ENCODE peak calls at places on chromosomes 12 and 14, in eight cellular contexts. One of them, this sample, is unnamed.
A peak's percentile ranks its signal among the peaks of the same experiment; 100 is the strongest.

GRCh38 chr12:27180862-27181261 is 63.2 kb upstream of the STK38L start:
- DNase-seq in stimulated activated CD4-positive, alpha-beta T cell treated with anti-CD3 and anti-CD28 coated beads, Interleukin-2, amount 100 ng/mL, for 48 hours: no peak
- DNase-seq in NCI-H774: no peak
- DNase-seq in hippocampal formation: no peak
- DNase-seq in activated CD4-positive, alpha-beta T cell treated with anti-CD3 and anti-CD28 coated beads, Interleukin-2, amount 10 ng/mL, durations not matched to agents 7 days and 5 days: no peak
- DNase-seq in Right ventricle myocardium superior: no peak
- DNase-seq in LoVo: no peak
- DNase-seq in stimulated activated CD8-positive, alpha-beta memory T cell treated with anti-CD3 and anti-CD28 coated beads, Interleukin-12 subunit alpha, Interleukin-12 subunit beta, amount 100 ng/mL, for 1 hour: no peak
- DNase-seq in this sample: no peak

GRCh38 chr14:89921896-89922548 is 32.5 kb downstream of the EFCAB11 start:
- DNase-seq in stimulated activated CD4-positive, alpha-beta T cell treated with anti-CD3 and anti-CD28 coated beads, Interleukin-2, amount 100 ng/mL, for 48 hours: no peak
- DNase-seq in NCI-H774: no peak
- DNase-seq in hippocampal formation: peak; percentile 56
- DNase-seq in activated CD4-positive, alpha-beta T cell treated with anti-CD3 and anti-CD28 coated beads, Interleukin-2, amount 10 ng/mL, durations not matched to agents 7 days and 5 days: no peak
- DNase-seq in Right ventricle myocardium superior: no peak
- DNase-seq in LoVo: no peak
- DNase-seq in stimulated activated CD8-positive, alpha-beta memory T cell treated with anti-CD3 and anti-CD28 coated beads, Interleukin-12 subunit alpha, Interleukin-12 subunit beta, amount 100 ng/mL, for 1 hour: no peak
- DNase-seq in this sample: no peak

GRCh38 chr12:21665816-21666215 is 8.2 kb upstream of the LDHB start:
- DNase-seq in stimulated activated CD4-positive, alpha-beta T cell treated with anti-CD3 and anti-CD28 coated beads, Interleukin-2, amount 100 ng/mL, for 48 hours: no peak
- DNase-seq in NCI-H774: no peak
- DNase-seq in hippocampal formation: no peak
- DNase-seq in activated CD4-positive, alpha-beta T cell treated with anti-CD3 and anti-CD28 coated beads, Interleukin-2, amount 10 ng/mL, durations not matched to agents 7 days and 5 days: no peak
- DNase-seq in Right ventricle myocardium superior: no peak
- DNase-seq in LoVo: no peak
- DNase-seq in stimulated activated CD8-positive, alpha-beta memory T cell treated with anti-CD3 and anti-CD28 coated beads, Interleukin-12 subunit alpha, Interleukin-12 subunit beta, amount 100 ng/mL, for 1 hour: no peak
- DNase-seq in this sample: no peak

GRCh38 chr12:124581299-124581698 is 13.9 kb upstream of the NCOR2 start:
- DNase-seq in stimulated activated CD4-positive, alpha-beta T cell treated with anti-CD3 and anti-CD28 coated beads, Interleukin-2, amount 100 ng/mL, for 48 hours: no peak
- DNase-seq in NCI-H774: no peak
- DNase-seq in hippocampal formation: no peak
- DNase-seq in activated CD4-positive, alpha-beta T cell treated with anti-CD3 and anti-CD28 coated beads, Interleukin-2, amount 10 ng/mL, durations not matched to agents 7 days and 5 days: no peak
- DNase-seq in Right ventricle myocardium superior: no peak
- DNase-seq in LoVo: peak; percentile 22
- DNase-seq in stimulated activated CD8-positive, alpha-beta memory T cell treated with anti-CD3 and anti-CD28 coated beads, Interleukin-12 subunit alpha, Interleukin-12 subunit beta, amount 100 ng/mL, for 1 hour: no peak
- DNase-seq in this sample: no peak

GRCh38 chr12:10668526-10668925 is 5.3 kb downstream of the STYK1 start:
- DNase-seq in stimulated activated CD4-positive, alpha-beta T cell treated with anti-CD3 and anti-CD28 coated beads, Interleukin-2, amount 100 ng/mL, for 48 hours: no peak
- DNase-seq in NCI-H774: peak; percentile 7
- DNase-seq in hippocampal formation: no peak
- DNase-seq in activated CD4-positive, alpha-beta T cell treated with anti-CD3 and anti-CD28 coated beads, Interleukin-2, amount 10 ng/mL, durations not matched to agents 7 days and 5 days: no peak
- DNase-seq in Right ventricle myocardium superior: no peak
- DNase-seq in LoVo: no peak
- DNase-seq in stimulated activated CD8-positive, alpha-beta memory T cell treated with anti-CD3 and anti-CD28 coated beads, Interleukin-12 subunit alpha, Interleukin-12 subunit beta, amount 100 ng/mL, for 1 hour: no peak
- DNase-seq in this sample: no peak

GRCh38 chr12:112167728-112168525 is 42.6 kb downstream of the TRAFD1 start:
- DNase-seq in stimulated activated CD4-positive, alpha-beta T cell treated with anti-CD3 and anti-CD28 coated beads, Interleukin-2, amount 100 ng/mL, for 48 hours: no peak
- DNase-seq in NCI-H774: no peak
- DNase-seq in hippocampal formation: no peak
- DNase-seq in activated CD4-positive, alpha-beta T cell treated with anti-CD3 and anti-CD28 coated beads, Interleukin-2, amount 10 ng/mL, durations not matched to agents 7 days and 5 days: no peak
- DNase-seq in Right ventricle myocardium superior: peak; percentile 29
- DNase-seq in LoVo: no peak
- DNase-seq in stimulated activated CD8-positive, alpha-beta memory T cell treated with anti-CD3 and anti-CD28 coated beads, Interleukin-12 subunit alpha, Interleukin-12 subunit beta, amount 100 ng/mL, for 1 hour: no peak
- DNase-seq in this sample: no peak

GRCh38 chr14:35336171-35337073 is 44.2 kb downstream of the PSMA6 start:
- DNase-seq in stimulated activated CD4-positive, alpha-beta T cell treated with anti-CD3 and anti-CD28 coated beads, Interleukin-2, amount 100 ng/mL, for 48 hours: no peak
- DNase-seq in NCI-H774: no peak
- DNase-seq in hippocampal formation: no peak
- DNase-seq in activated CD4-positive, alpha-beta T cell treated with anti-CD3 and anti-CD28 coated beads, Interleukin-2, amount 10 ng/mL, durations not matched to agents 7 days and 5 days: no peak
- DNase-seq in Right ventricle myocardium superior: peak; percentile 95
- DNase-seq in LoVo: peak; percentile 83
- DNase-seq in stimulated activated CD8-positive, alpha-beta memory T cell treated with anti-CD3 and anti-CD28 coated beads, Interleukin-12 subunit alpha, Interleukin-12 subunit beta, amount 100 ng/mL, for 1 hour: no peak
- DNase-seq in this sample: no peak

GRCh38 chr12:49783917-49784676 is 42.7 kb downstream of the TMBIM6 start:
- DNase-seq in stimulated activated CD4-positive, alpha-beta T cell treated with anti-CD3 and anti-CD28 coated beads, Interleukin-2, amount 100 ng/mL, for 48 hours: no peak
- DNase-seq in NCI-H774: no peak
- DNase-seq in hippocampal formation: no peak
- DNase-seq in activated CD4-positive, alpha-beta T cell treated with anti-CD3 and anti-CD28 coated beads, Interleukin-2, amount 10 ng/mL, durations not matched to agents 7 days and 5 days: no peak
- DNase-seq in Right ventricle myocardium superior: no peak
- DNase-seq in LoVo: no peak
- DNase-seq in stimulated activated CD8-positive, alpha-beta memory T cell treated with anti-CD3 and anti-CD28 coated beads, Interleukin-12 subunit alpha, Interleukin-12 subunit beta, amount 100 ng/mL, for 1 hour: no peak
- DNase-seq in this sample: no peak

GRCh38 chr12:54015210-54015931 is 6.6 kb downstream of the HOXC8 start:
- DNase-seq in stimulated activated CD4-positive, alpha-beta T cell treated with anti-CD3 and anti-CD28 coated beads, Interleukin-2, amount 100 ng/mL, for 48 hours: no peak
- DNase-seq in NCI-H774: no peak
- DNase-seq in hippocampal formation: no peak
- DNase-seq in activated CD4-positive, alpha-beta T cell treated with anti-CD3 and anti-CD28 coated beads, Interleukin-2, amount 10 ng/mL, durations not matched to agents 7 days and 5 days: no peak
- DNase-seq in Right ventricle myocardium superior: no peak
- DNase-seq in LoVo: no peak
- DNase-seq in stimulated activated CD8-positive, alpha-beta memory T cell treated with anti-CD3 and anti-CD28 coated beads, Interleukin-12 subunit alpha, Interleukin-12 subunit beta, amount 100 ng/mL, for 1 hour: no peak
- DNase-seq in this sample: no peak

GRCh38 chr12:86838709-86839108 is 582.5 kb upstream of the MGAT4C start:
- DNase-seq in stimulated activated CD4-positive, alpha-beta T cell treated with anti-CD3 and anti-CD28 coated beads, Interleukin-2, amount 100 ng/mL, for 48 hours: no peak
- DNase-seq in NCI-H774: no peak
- DNase-seq in hippocampal formation: peak; percentile 64
- DNase-seq in activated CD4-positive, alpha-beta T cell treated with anti-CD3 and anti-CD28 coated beads, Interleukin-2, amount 10 ng/mL, durations not matched to agents 7 days and 5 days: no peak
- DNase-seq in Right ventricle myocardium superior: no peak
- DNase-seq in LoVo: no peak
- DNase-seq in stimulated activated CD8-positive, alpha-beta memory T cell treated with anti-CD3 and anti-CD28 coated beads, Interleukin-12 subunit alpha, Interleukin-12 subunit beta, amount 100 ng/mL, for 1 hour: no peak
- DNase-seq in this sample: no peak

GRCh38 chr14:23727566-23728335 is 91.6 kb downstream of the DHRS2 start:
- DNase-seq in stimulated activated CD4-positive, alpha-beta T cell treated with anti-CD3 and anti-CD28 coated beads, Interleukin-2, amount 100 ng/mL, for 48 hours: no peak
- DNase-seq in NCI-H774: no peak
- DNase-seq in hippocampal formation: no peak
- DNase-seq in activated CD4-positive, alpha-beta T cell treated with anti-CD3 and anti-CD28 coated beads, Interleukin-2, amount 10 ng/mL, durations not matched to agents 7 days and 5 days: no peak
- DNase-seq in Right ventricle myocardium superior: no peak
- DNase-seq in LoVo: peak; percentile 74
- DNase-seq in stimulated activated CD8-positive, alpha-beta memory T cell treated with anti-CD3 and anti-CD28 coated beads, Interleukin-12 subunit alpha, Interleukin-12 subunit beta, amount 100 ng/mL, for 1 hour: no peak
- DNase-seq in this sample: peak; percentile 12

GRCh38 chr14:101817511-101818001 is 56.0 kb downstream of the PPP2R5C start:
- DNase-seq in stimulated activated CD4-positive, alpha-beta T cell treated with anti-CD3 and anti-CD28 coated beads, Interleukin-2, amount 100 ng/mL, for 48 hours: no peak
- DNase-seq in NCI-H774: no peak
- DNase-seq in hippocampal formation: no peak
- DNase-seq in activated CD4-positive, alpha-beta T cell treated with anti-CD3 and anti-CD28 coated beads, Interleukin-2, amount 10 ng/mL, durations not matched to agents 7 days and 5 days: peak; percentile 52
- DNase-seq in Right ventricle myocardium superior: no peak
- DNase-seq in LoVo: no peak
- DNase-seq in stimulated activated CD8-positive, alpha-beta memory T cell treated with anti-CD3 and anti-CD28 coated beads, Interleukin-12 subunit alpha, Interleukin-12 subunit beta, amount 100 ng/mL, for 1 hour: no peak
- DNase-seq in this sample: no peak

GRCh38 chr14:105153331-105153731 is 15.2 kb downstream of the JAG2 start:
- DNase-seq in stimulated activated CD4-positive, alpha-beta T cell treated with anti-CD3 and anti-CD28 coated beads, Interleukin-2, amount 100 ng/mL, for 48 hours: no peak
- DNase-seq in NCI-H774: no peak
- DNase-seq in hippocampal formation: no peak
- DNase-seq in activated CD4-positive, alpha-beta T cell treated with anti-CD3 and anti-CD28 coated beads, Interleukin-2, amount 10 ng/mL, durations not matched to agents 7 days and 5 days: no peak
- DNase-seq in Right ventricle myocardium superior: peak; percentile 77
- DNase-seq in LoVo: no peak
- DNase-seq in stimulated activated CD8-positive, alpha-beta memory T cell treated with anti-CD3 and anti-CD28 coated beads, Interleukin-12 subunit alpha, Interleukin-12 subunit beta, amount 100 ng/mL, for 1 hour: no peak
- DNase-seq in this sample: no peak

GRCh38 chr12:41795066-41795465 is 349.6 kb downstream of the GXYLT1 start:
- DNase-seq in stimulated activated CD4-positive, alpha-beta T cell treated with anti-CD3 and anti-CD28 coated beads, Interleukin-2, amount 100 ng/mL, for 48 hours: no peak
- DNase-seq in NCI-H774: peak; percentile 53
- DNase-seq in hippocampal formation: peak; percentile 57
- DNase-seq in activated CD4-positive, alpha-beta T cell treated with anti-CD3 and anti-CD28 coated beads, Interleukin-2, amount 10 ng/mL, durations not matched to agents 7 days and 5 days: no peak
- DNase-seq in Right ventricle myocardium superior: no peak
- DNase-seq in LoVo: no peak
- DNase-seq in stimulated activated CD8-positive, alpha-beta memory T cell treated with anti-CD3 and anti-CD28 coated beads, Interleukin-12 subunit alpha, Interleukin-12 subunit beta, amount 100 ng/mL, for 1 hour: no peak
- DNase-seq in this sample: no peak